ENCODE peak calls at places on chromosomes 16 and 17, in five cellular contexts. B is fibroblast of lung, X is heart right ventricle, C is MM.1S, V is PC-9. H is an unnamed sample.

GRCh38 chr17:81453049-81453448 is 57.8 kb downstream of the BAHCC1 start:
- DNase-seq in B (no peak), X (no peak), V (no peak), C (no peak), H (no peak)

GRCh38 chr17:78032166-78032565 is 73.7 kb downstream of the TNRC6C start:
- DNase-seq in B (peak), V (no peak), X (no peak), C (no peak), H (peak)

GRCh38 chr16:15466886-15467781 is 32.7 kb downstream of the BMERB1 start:
- DNase-seq in B (peak), V (peak), X (no peak), C (peak), H (peak)

GRCh38 chr16:81485824-81486554 is 41.4 kb downstream of the CMIP start:
- DNase-seq in X (no peak), C (no peak), B (no peak), V (no peak), H (peak)

GRCh38 chr17:83150369-83151055 is 71.1 kb downstream of the METRNL start:
- DNase-seq in B (no peak), C (no peak), V (no peak), X (no peak), H (peak)

GRCh38 chr16:24539850-24540484 is 601 bp downstream of the RBBP6 start:
- DNase-seq in B (peak), V (no peak), X (peak), C (peak), H (peak)

GRCh38 chr16:1709356-1709755 is 3.4 kb downstream of the MAPK8IP3 start:
- DNase-seq in X (no peak), B (no peak), V (no peak), C (no peak), H (no peak)

GRCh38 chr17:57604771-57605733 is 140.0 kb downstream of the CCDC182 start:
- DNase-seq in C (peak), X (peak), B (peak), V (no peak), H (peak)

GRCh38 chr16:57004387-57005250 is 15.3 kb downstream of the NLRC5 start:
- DNase-seq in B (no peak), X (no peak), V (no peak), C (no peak), H (no peak)

GRCh38 chr16:12113581-12114375 is 137.2 kb downstream of the SNX29 start:
- DNase-seq in B (no peak), V (no peak), X (no peak), C (no peak), H (no peak)

GRCh38 chr16:4700997-4701743 is 7.8 kb downstream of the NUDT16L1 start:
- DNase-seq in V (no peak), C (no peak), X (peak), B (no peak), H (no peak)

GRCh38 chr17:16378631-16379282 is 2.1 kb upstream of the UBB start:
- DNase-seq in C (no peak), X (no peak), V (peak), B (no peak), H (no peak)

GRCh38 chr16:71933913-71934696 is 38.8 kb downstream of the IST1 start:
- DNase-seq in C (no peak), V (no peak), X (no peak), B (peak), H (peak)

GRCh38 chr17:82105882-82106696 is 8.1 kb upstream of the FASN start:
- DNase-seq in C (peak), X (peak), V (peak), B (peak), H (peak)

GRCh38 chr16:21626659-21627277 is 25.6 kb downstream of the IGSF6 start:
- DNase-seq in X (no peak), V (peak), B (peak), C (no peak), H (peak)

GRCh38 chr16:1610841-1611653 is 825 bp downstream of the IFT140 start:
- DNase-seq in C (no peak), X (no peak), V (peak), B (no peak), H (peak)

GRCh38 chr17:34503804-34504203 is 75.6 kb upstream of the TMEM132E start:
- DNase-seq in B (no peak), C (peak), X (peak), V (peak), H (no peak)

GRCh38 chr17:31678431-31678830 is 180.6 kb downstream of the COPRS start:
- DNase-seq in B (peak), V (peak), X (no peak), C (no peak), H (no peak)

GRCh38 chr17:19650826-19651225 is 2.3 kb downstream of the ALDH3A2 start:
- DNase-seq in X (no peak), V (peak), C (no peak), B (peak), H (no peak)

GRCh38 chr17:77604301-77605031 is 354.0 kb upstream of the TNRC6C start:
- DNase-seq in X (no peak), B (no peak), C (no peak), V (no peak), H (no peak)

GRCh38 chr17:82795615-82796014 is 43.8 kb downstream of the TBCD start:
- DNase-seq in V (no peak), X (no peak), B (no peak), C (no peak), H (no peak)

GRCh38 chr17:60599220-60599619 is 773 bp upstream of the PPM1D start:
- DNase-seq in B (no peak), C (no peak), V (no peak), X (no peak), H (no peak)

GRCh38 chr16:25838724-25839186 is 147.0 kb downstream of the HS3ST4 start:
- DNase-seq in B (peak), C (peak), X (peak), V (peak), H (peak)

GRCh38 chr17:42122371-42123303 is at the start of gene HSPB9:
- DNase-seq in V (no peak), C (no peak), X (no peak), B (no peak), H (no peak)

GRCh38 chr17:41505836-41506767 is 690 bp upstream of the KRT13 start:
- DNase-seq in B (no peak), V (peak), X (no peak), C (no peak), H (no peak)

GRCh38 chr17:17484451-17484899 is 7.7 kb downstream of the MED9 start:
- DNase-seq in C (no peak), X (no peak), V (no peak), B (no peak), H (peak)

GRCh38 chr17:81412490-81413093 is 17.3 kb downstream of the BAHCC1 start:
- DNase-seq in C (no peak), X (peak), B (no peak), V (no peak), H (peak)

GRCh38 chr17:3667366-3668278 is 756 bp downstream of the TAX1BP3 start:
- DNase-seq in C (peak), B (peak), V (peak), X (peak), H (peak)

GRCh38 chr17:61457226-61457983 is 5.2 kb downstream of the TBX4 start:
- DNase-seq in V (no peak), B (no peak), C (no peak), X (no peak), H (no peak)

GRCh38 chr17:74012465-74012864 is 191.0 kb upstream of the RPL38 start:
- DNase-seq in X (no peak), C (no peak), B (no peak), V (no peak), H (no peak)

GRCh38 chr17:28047806-28048205 is 5.3 kb downstream of the NLK start:
- DNase-seq in V (no peak), B (no peak), C (no peak), X (no peak), H (no peak)

GRCh38 chr17:21191698-21192097 is 22.3 kb downstream of the TMEM11 start:
- DNase-seq in B (peak), X (no peak), C (peak), V (no peak), H (peak)

GRCh38 chr17:12222392-12222791 is 201.7 kb downstream of the MAP2K4 start:
- DNase-seq in X (no peak), C (no peak), B (no peak), V (no peak), H (no peak)

GRCh38 chr16:80993293-80993691 is 13.4 kb downstream of the CMC2 start:
- DNase-seq in X (no peak), B (peak), V (peak), C (no peak), H (peak)

GRCh38 chr17:82859431-82860403 is 19.9 kb upstream of the ZNF750 start:
- DNase-seq in C (no peak), X (no peak), B (no peak), V (peak), H (peak)

GRCh38 chr16:87474017-87474416 is 18.8 kb downstream of the ZCCHC14 start:
- DNase-seq in C (no peak), B (no peak), V (no peak), X (no peak), H (no peak)
- TF ChIP-seq CTCF in C (no peak), B (no peak), V (no peak), X (no peak), H (no peak)

GRCh38 chr17:10313037-10313672 is 59.7 kb downstream of the MYH13 start:
- DNase-seq in C (no peak), X (no peak), V (no peak), B (no peak), H (no peak)

GRCh38 chr17:10305336-10306096 is 67.3 kb downstream of the MYH13 start:
- DNase-seq in X (no peak), V (no peak), C (no peak), B (no peak), H (no peak)

GRCh38 chr17:10314332-10314731 is 58.5 kb downstream of the MYH13 start:
- DNase-seq in B (no peak), C (no peak), X (no peak), V (no peak), H (no peak)

GRCh38 chr17:10309003-10309974 is 63.5 kb downstream of the MYH13 start:
- DNase-seq in B (no peak), X (no peak), C (no peak), V (no peak), H (no peak)

DNA sequence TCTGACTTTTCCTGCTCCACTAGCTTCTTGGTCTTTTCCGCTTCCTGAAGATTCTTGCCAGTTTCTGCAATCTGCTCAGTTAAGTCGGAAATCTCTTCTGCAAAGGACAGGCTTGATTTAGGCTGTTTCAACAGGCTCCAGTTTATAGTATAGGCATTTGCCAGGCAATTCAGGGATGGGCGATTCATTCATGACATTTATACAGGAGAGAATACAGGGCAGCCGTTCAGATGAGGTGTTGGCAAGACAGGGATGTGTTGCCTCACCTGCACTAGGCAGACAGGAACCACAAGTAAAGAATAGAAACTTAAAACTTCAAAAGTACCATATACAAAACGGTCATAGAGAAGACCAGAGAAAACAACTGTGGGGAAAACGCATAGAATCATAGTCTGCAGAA is 61.7 kb downstream of the MYH13 start:
- DNase-seq in C (no peak), V (no peak), B (no peak), X (no peak), H (no peak)
- H3K4me3 ChIP-seq in C (no peak), V (no peak), B (no peak), X (no peak), H (no peak)

GRCh38 chr17:47731396-47731795 is 1.6 kb upstream of the TBX21 start:
- DNase-seq in C (no peak), X (no peak), V (no peak), B (no peak), H (no peak)

GRCh38 chr17:47732399-47733046 is 513 bp upstream of the TBX21 start:
- DNase-seq in C (no peak), V (no peak), X (no peak), B (no peak), H (no peak)

GRCh38 chr17:47733414-47734288 is 615 bp downstream of the TBX21 start:
- DNase-seq in V (no peak), X (no peak), C (no peak), B (no peak), H (no peak)

GRCh38 chr17:47735139-47735464 is 2.1 kb downstream of the TBX21 start:
- DNase-seq in V (no peak), B (no peak), C (no peak), X (no peak), H (no peak)

GRCh38 chr17:47733047-47733413 is at the start of gene TBX21:
- DNase-seq in B (no peak), X (peak), V (peak), C (peak), H (peak)
- TF ChIP-seq CTCF in B (peak), X (peak), V (peak), C (peak), H (peak)

DNA sequence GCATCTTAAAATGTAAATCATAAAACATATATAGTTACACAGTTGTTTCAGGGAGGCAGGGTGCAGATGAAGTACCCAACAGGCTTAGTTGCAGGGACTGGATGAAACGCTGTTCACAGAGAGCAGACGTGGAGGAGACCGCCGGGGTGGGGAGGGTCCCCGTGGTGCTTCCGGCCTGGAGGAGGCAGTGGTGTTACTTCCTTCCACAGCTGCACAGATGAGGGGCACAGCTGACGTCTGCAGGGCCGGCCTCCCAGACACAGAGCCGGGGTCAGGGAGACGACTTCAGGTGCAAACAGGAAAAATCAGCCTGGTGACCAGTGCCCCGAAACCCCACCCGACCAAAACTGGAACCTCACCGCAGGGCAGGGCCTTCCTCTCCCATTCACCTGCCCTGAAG is 17.1 kb downstream of the SPIRE2 start:
- DNase-seq in C (peak), V (no peak), B (no peak), X (no peak), H (no peak)
- H3K4me3 ChIP-seq in C (no peak), V (no peak), B (no peak), X (no peak), H (no peak)

DNA sequence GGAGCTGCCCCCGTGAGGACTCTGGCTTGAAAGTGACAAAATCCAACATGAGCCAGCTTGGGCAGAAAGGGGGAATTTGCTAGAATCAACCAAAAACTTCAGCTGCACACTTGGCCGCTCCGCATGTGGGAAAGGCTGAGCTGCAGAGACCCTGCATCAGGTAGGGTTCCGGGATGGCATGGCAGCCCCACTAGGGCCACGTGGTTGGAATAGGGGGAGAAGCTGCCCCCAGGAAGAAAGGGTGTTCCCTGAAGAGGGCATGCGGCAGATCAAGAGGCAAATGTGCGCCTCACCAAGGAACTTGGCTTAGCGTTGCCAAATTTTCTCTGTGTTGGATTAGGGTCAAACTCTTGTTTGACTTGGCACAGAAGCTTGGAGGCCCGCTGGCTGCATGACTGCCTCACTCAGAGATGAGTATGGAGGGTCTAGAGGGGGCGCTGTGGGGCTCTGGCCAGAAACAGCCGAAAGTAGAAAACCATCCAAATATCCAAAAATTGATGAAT is 29.2 kb upstream of the WFIKKN2 start:
- DNase-seq in V (no peak), C (no peak), B (peak), X (no peak), H (peak)
- TF ChIP-seq CTCF in V (no peak), C (no peak), B (peak), X (no peak), H (peak)

DNA sequence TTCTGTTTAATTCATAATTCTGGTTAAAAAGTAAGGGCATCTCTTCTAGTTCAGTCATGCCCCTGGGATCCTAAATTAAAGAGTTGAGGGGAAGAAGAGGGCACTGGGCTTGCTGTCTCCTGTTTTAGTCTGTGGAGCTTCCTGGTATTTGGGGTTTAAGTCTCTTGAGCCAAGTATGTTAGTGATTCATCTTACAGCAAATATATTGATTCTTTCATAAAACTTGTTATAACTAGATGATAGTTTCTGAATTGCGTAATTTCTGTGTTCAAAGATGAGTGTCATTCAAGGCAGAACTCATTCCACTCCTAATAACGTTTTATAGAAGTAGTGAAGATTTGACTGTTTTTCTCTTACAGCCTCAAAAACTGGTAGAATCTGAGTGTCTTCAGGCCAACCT is 1.7 kb downstream of the TXNDC17 start:
- DNase-seq in X (no peak), C (no peak), B (no peak), V (peak), H (no peak)
- H3K4me3 ChIP-seq in X (no peak), C (no peak), B (no peak), V (peak), H (no peak)

GRCh38 chr16:58337090-58337444 is 42.2 kb upstream of the PRSS54 start:
- DNase-seq in X (no peak), B (no peak), V (no peak), C (no peak), H (no peak)

GRCh38 chr16:58338205-58338604 is 43.4 kb upstream of the PRSS54 start:
- DNase-seq in B (no peak), C (peak), V (no peak), X (no peak), H (no peak)

GRCh38 chr16:58333937-58334336 is 39.1 kb upstream of the PRSS54 start:
- DNase-seq in V (no peak), C (no peak), X (no peak), B (no peak), H (no peak)

GRCh38 chr16:58339452-58339938 is 44.7 kb upstream of the PRSS54 start:
- DNase-seq in C (no peak), X (peak), V (no peak), B (no peak), H (peak)

GRCh38 chr16:58336332-58337089 is 41.7 kb upstream of the PRSS54 start:
- DNase-seq in B (peak), C (peak), V (peak), X (peak), H (peak)
- TF ChIP-seq CTCF in B (peak), C (peak), V (peak), X (peak), H (peak)

H was measured in choroid plexus epithelial cell.